ENCODE peak calls at places on chromosome 16, in ten cellular contexts. One of them, this sample, is unnamed.

GRCh38 chr16:29710227-29711219 is 31.5 kb downstream of the QPRT start:
- DNase-seq in central memory CD8-positive, alpha-beta T cell: peak; percentile 43
- DNase-seq in psoas muscle: no peak
- DNase-seq in activated gamma-delta T cell treated with Interleukin-2 at 50 U/mL for 16 hours: peak; percentile 25
- DNase-seq in esophagus squamous epithelium: no peak
- DNase-seq in M059J: peak; percentile 71
- DNase-seq in G401: peak; percentile 81
- DNase-seq in NT2/D1: no peak
- DNase-seq in stimulated activated naive CD4-positive, alpha-beta T cell: peak; percentile 68
- DNase-seq in NCI-H2081 treated with DMSO at 0.1 percent for 48 hours: no peak
- DNase-seq in this sample: peak; percentile 30

GRCh38 chr16:70428178-70428998 is 10.5 kb downstream of the ST3GAL2 start:
- DNase-seq in central memory CD8-positive, alpha-beta T cell: no peak
- DNase-seq in psoas muscle: peak; percentile 97
- DNase-seq in activated gamma-delta T cell treated with Interleukin-2 at 50 U/mL for 16 hours: no peak
- DNase-seq in esophagus squamous epithelium: peak; percentile 28
- DNase-seq in M059J: peak; percentile 99
- DNase-seq in G401: peak; percentile 87
- DNase-seq in NT2/D1: peak; percentile 59
- DNase-seq in stimulated activated naive CD4-positive, alpha-beta T cell: no peak
- DNase-seq in NCI-H2081 treated with DMSO at 0.1 percent for 48 hours: no peak
- DNase-seq in this sample: peak; percentile 54

GRCh38 chr16:20868890-20869289 is 31.3 kb downstream of the DCUN1D3 start:
- DNase-seq in central memory CD8-positive, alpha-beta T cell: no peak
- DNase-seq in psoas muscle: peak; percentile 89
- DNase-seq in activated gamma-delta T cell treated with Interleukin-2 at 50 U/mL for 16 hours: no peak
- DNase-seq in esophagus squamous epithelium: no peak
- DNase-seq in M059J: peak; percentile 81
- DNase-seq in G401: peak; percentile 22
- DNase-seq in NT2/D1: no peak
- DNase-seq in stimulated activated naive CD4-positive, alpha-beta T cell: no peak
- DNase-seq in NCI-H2081 treated with DMSO at 0.1 percent for 48 hours: no peak
- DNase-seq in this sample: no peak

GRCh38 chr16:79607587-79607986 is 7.0 kb upstream of the MAF start:
- DNase-seq in central memory CD8-positive, alpha-beta T cell: no peak
- DNase-seq in psoas muscle: no peak
- DNase-seq in activated gamma-delta T cell treated with Interleukin-2 at 50 U/mL for 16 hours: no peak
- DNase-seq in esophagus squamous epithelium: no peak
- DNase-seq in M059J: peak; percentile 36
- DNase-seq in G401: no peak
- DNase-seq in NT2/D1: no peak
- DNase-seq in stimulated activated naive CD4-positive, alpha-beta T cell: no peak
- DNase-seq in NCI-H2081 treated with DMSO at 0.1 percent for 48 hours: no peak
- DNase-seq in this sample: no peak

GRCh38 chr16:50311891-50312501 is 45.6 kb downstream of the ADCY7 start:
- DNase-seq in central memory CD8-positive, alpha-beta T cell: no peak
- DNase-seq in psoas muscle: no peak
- DNase-seq in activated gamma-delta T cell treated with Interleukin-2 at 50 U/mL for 16 hours: peak; percentile 3
- DNase-seq in esophagus squamous epithelium: no peak
- DNase-seq in M059J: no peak
- DNase-seq in G401: no peak
- DNase-seq in NT2/D1: no peak
- DNase-seq in stimulated activated naive CD4-positive, alpha-beta T cell: no peak
- DNase-seq in NCI-H2081 treated with DMSO at 0.1 percent for 48 hours: no peak
- DNase-seq in this sample: no peak

GRCh38 chr16:4273858-4274291 is 1.1 kb upstream of the TFAP4 start:
- DNase-seq in central memory CD8-positive, alpha-beta T cell: peak; percentile 25
- DNase-seq in psoas muscle: peak; percentile 64
- DNase-seq in activated gamma-delta T cell treated with Interleukin-2 at 50 U/mL for 16 hours: peak; percentile 54
- DNase-seq in esophagus squamous epithelium: no peak
- DNase-seq in M059J: peak; percentile 36
- DNase-seq in G401: peak; percentile 44
- DNase-seq in NT2/D1: peak; percentile 73
- DNase-seq in stimulated activated naive CD4-positive, alpha-beta T cell: peak; percentile 61
- DNase-seq in NCI-H2081 treated with DMSO at 0.1 percent for 48 hours: no peak
- DNase-seq in this sample: no peak

GRCh38 chr16:49000594-49000993 is 281.0 kb downstream of the CBLN1 start:
- DNase-seq in central memory CD8-positive, alpha-beta T cell: no peak
- DNase-seq in psoas muscle: no peak
- DNase-seq in activated gamma-delta T cell treated with Interleukin-2 at 50 U/mL for 16 hours: no peak
- DNase-seq in esophagus squamous epithelium: no peak
- DNase-seq in M059J: no peak
- DNase-seq in G401: peak; percentile 9
- DNase-seq in NT2/D1: no peak
- DNase-seq in stimulated activated naive CD4-positive, alpha-beta T cell: no peak
- DNase-seq in NCI-H2081 treated with DMSO at 0.1 percent for 48 hours: no peak
- DNase-seq in this sample: no peak

GRCh38 chr16:10581507-10581906 is 1.1 kb upstream of the EMP2 start:
- DNase-seq in central memory CD8-positive, alpha-beta T cell: no peak
- DNase-seq in psoas muscle: no peak
- DNase-seq in activated gamma-delta T cell treated with Interleukin-2 at 50 U/mL for 16 hours: no peak
- DNase-seq in esophagus squamous epithelium: no peak
- DNase-seq in M059J: no peak
- DNase-seq in G401: no peak
- DNase-seq in NT2/D1: no peak
- DNase-seq in stimulated activated naive CD4-positive, alpha-beta T cell: no peak
- DNase-seq in NCI-H2081 treated with DMSO at 0.1 percent for 48 hours: no peak
- DNase-seq in this sample: no peak

GRCh38 chr16:4319454-4319853 is 3.6 kb downstream of the GLIS2 start:
- DNase-seq in central memory CD8-positive, alpha-beta T cell: peak; percentile 50
- DNase-seq in psoas muscle: peak; percentile 53
- DNase-seq in activated gamma-delta T cell treated with Interleukin-2 at 50 U/mL for 16 hours: peak; percentile 48
- DNase-seq in esophagus squamous epithelium: no peak
- DNase-seq in M059J: no peak
- DNase-seq in G401: no peak
- DNase-seq in NT2/D1: no peak
- DNase-seq in stimulated activated naive CD4-positive, alpha-beta T cell: no peak
- DNase-seq in NCI-H2081 treated with DMSO at 0.1 percent for 48 hours: no peak
- DNase-seq in this sample: no peak

GRCh38 chr16:87959391-87959968 is 8.2 kb downstream of the BANP start:
- DNase-seq in central memory CD8-positive, alpha-beta T cell: no peak
- DNase-seq in psoas muscle: no peak
- DNase-seq in activated gamma-delta T cell treated with Interleukin-2 at 50 U/mL for 16 hours: no peak
- DNase-seq in esophagus squamous epithelium: no peak
- DNase-seq in M059J: no peak
- DNase-seq in G401: no peak
- DNase-seq in NT2/D1: no peak
- DNase-seq in stimulated activated naive CD4-positive, alpha-beta T cell: no peak
- DNase-seq in NCI-H2081 treated with DMSO at 0.1 percent for 48 hours: no peak
- DNase-seq in this sample: no peak

GRCh38 chr16:28309811-28310311 is 17.5 kb downstream of the SBK1 start:
- DNase-seq in central memory CD8-positive, alpha-beta T cell: peak; percentile 90
- DNase-seq in psoas muscle: no peak
- DNase-seq in activated gamma-delta T cell treated with Interleukin-2 at 50 U/mL for 16 hours: peak; percentile 94
- DNase-seq in esophagus squamous epithelium: no peak
- DNase-seq in M059J: no peak
- DNase-seq in G401: no peak
- DNase-seq in NT2/D1: no peak
- DNase-seq in stimulated activated naive CD4-positive, alpha-beta T cell: peak; percentile 87
- DNase-seq in NCI-H2081 treated with DMSO at 0.1 percent for 48 hours: no peak
- DNase-seq in this sample: no peak

GRCh38 chr16:31714899-31715504 is 158.6 kb upstream of the ZNF267 start:
- DNase-seq in central memory CD8-positive, alpha-beta T cell: no peak
- DNase-seq in psoas muscle: no peak
- DNase-seq in activated gamma-delta T cell treated with Interleukin-2 at 50 U/mL for 16 hours: no peak
- DNase-seq in esophagus squamous epithelium: no peak
- DNase-seq in M059J: no peak
- DNase-seq in G401: no peak
- DNase-seq in NT2/D1: no peak
- DNase-seq in stimulated activated naive CD4-positive, alpha-beta T cell: no peak
- DNase-seq in NCI-H2081 treated with DMSO at 0.1 percent for 48 hours: no peak
- DNase-seq in this sample: no peak

GRCh38 chr16:53952215-53953208 is 248.6 kb downstream of the FTO start:
- DNase-seq in central memory CD8-positive, alpha-beta T cell: no peak
- DNase-seq in psoas muscle: no peak
- DNase-seq in activated gamma-delta T cell treated with Interleukin-2 at 50 U/mL for 16 hours: no peak
- DNase-seq in esophagus squamous epithelium: no peak
- DNase-seq in M059J: peak; percentile 72
- DNase-seq in G401: no peak
- DNase-seq in NT2/D1: no peak
- DNase-seq in stimulated activated naive CD4-positive, alpha-beta T cell: no peak
- DNase-seq in NCI-H2081 treated with DMSO at 0.1 percent for 48 hours: no peak
- DNase-seq in this sample: no peak

GRCh38 chr16:72501739-72502653 is 330.0 kb upstream of the PMFBP1 start:
- DNase-seq in central memory CD8-positive, alpha-beta T cell: no peak
- DNase-seq in psoas muscle: peak; percentile 42
- DNase-seq in activated gamma-delta T cell treated with Interleukin-2 at 50 U/mL for 16 hours: peak; percentile 14
- DNase-seq in esophagus squamous epithelium: no peak
- DNase-seq in M059J: peak; percentile 72
- DNase-seq in G401: peak; percentile 39
- DNase-seq in NT2/D1: peak; percentile 65
- DNase-seq in stimulated activated naive CD4-positive, alpha-beta T cell: no peak
- DNase-seq in NCI-H2081 treated with DMSO at 0.1 percent for 48 hours: peak; percentile 37
- DNase-seq in this sample: no peak

GRCh38 chr16:48385272-48385953 is at the start of gene SIAH1:
- DNase-seq in central memory CD8-positive, alpha-beta T cell: peak; percentile 80
- DNase-seq in psoas muscle: peak; percentile 88
- DNase-seq in activated gamma-delta T cell treated with Interleukin-2 at 50 U/mL for 16 hours: peak; percentile 84
- DNase-seq in esophagus squamous epithelium: peak; percentile 37
- DNase-seq in M059J: peak; percentile 75
- DNase-seq in G401: peak; percentile 77
- DNase-seq in NT2/D1: peak; percentile 72
- DNase-seq in stimulated activated naive CD4-positive, alpha-beta T cell: peak; percentile 90
- DNase-seq in NCI-H2081 treated with DMSO at 0.1 percent for 48 hours: no peak
- DNase-seq in this sample: no peak

GRCh38 chr16:49542391-49542891 is 168.8 kb downstream of the C16orf78 start:
- DNase-seq in central memory CD8-positive, alpha-beta T cell: no peak
- DNase-seq in psoas muscle: peak; percentile 74
- DNase-seq in activated gamma-delta T cell treated with Interleukin-2 at 50 U/mL for 16 hours: no peak
- DNase-seq in esophagus squamous epithelium: no peak
- DNase-seq in M059J: peak; percentile 4
- DNase-seq in G401: no peak
- DNase-seq in NT2/D1: no peak
- DNase-seq in stimulated activated naive CD4-positive, alpha-beta T cell: no peak
- DNase-seq in NCI-H2081 treated with DMSO at 0.1 percent for 48 hours: no peak
- DNase-seq in this sample: no peak

GRCh38 chr16:50275428-50276127 is 9.2 kb downstream of the ADCY7 start:
- DNase-seq in central memory CD8-positive, alpha-beta T cell: no peak
- DNase-seq in psoas muscle: no peak
- DNase-seq in activated gamma-delta T cell treated with Interleukin-2 at 50 U/mL for 16 hours: no peak
- DNase-seq in esophagus squamous epithelium: no peak
- DNase-seq in M059J: no peak
- DNase-seq in G401: no peak
- DNase-seq in NT2/D1: no peak
- DNase-seq in stimulated activated naive CD4-positive, alpha-beta T cell: no peak
- DNase-seq in NCI-H2081 treated with DMSO at 0.1 percent for 48 hours: no peak
- DNase-seq in this sample: no peak

GRCh38 chr16:85471469-85472431 is 141.4 kb upstream of the GSE1 start:
- DNase-seq in central memory CD8-positive, alpha-beta T cell: no peak
- DNase-seq in psoas muscle: no peak
- DNase-seq in activated gamma-delta T cell treated with Interleukin-2 at 50 U/mL for 16 hours: no peak
- DNase-seq in esophagus squamous epithelium: no peak
- DNase-seq in M059J: peak; percentile 64
- DNase-seq in G401: no peak
- DNase-seq in NT2/D1: no peak
- DNase-seq in stimulated activated naive CD4-positive, alpha-beta T cell: no peak
- DNase-seq in NCI-H2081 treated with DMSO at 0.1 percent for 48 hours: no peak
- DNase-seq in this sample: no peak

GRCh38 chr16:78460428-78460827 is 361.0 kb downstream of the WWOX start:
- DNase-seq in central memory CD8-positive, alpha-beta T cell: no peak
- DNase-seq in psoas muscle: no peak
- DNase-seq in activated gamma-delta T cell treated with Interleukin-2 at 50 U/mL for 16 hours: no peak
- DNase-seq in esophagus squamous epithelium: no peak
- DNase-seq in M059J: no peak
- DNase-seq in G401: no peak
- DNase-seq in NT2/D1: no peak
- DNase-seq in stimulated activated naive CD4-positive, alpha-beta T cell: no peak
- DNase-seq in NCI-H2081 treated with DMSO at 0.1 percent for 48 hours: no peak
- DNase-seq in this sample: no peak